ENCODE peak calls at places on chromosomes 4 and X, in six cellular contexts. L, D, P, T, E and W are unnamed samples.

GRCh38 chr4:73593631-73594241 is 26.5 kb downstream of the RASSF6 start:
- DNase-seq in D (no peak), L (no peak), E (peak; percentile 43), T (no peak), P (no peak), W (no peak)

GRCh38 chr4:150242820-150243458 is 164.7 kb downstream of the DCLK2 start:
- DNase-seq in P (no peak), E (peak; percentile 66), L (no peak), D (no peak), T (no peak), W (peak; percentile 46)

GRCh38 chr4:19729873-19730735 is 521.6 kb upstream of the SLIT2 start:
- DNase-seq in T (no peak), E (no peak), D (no peak), P (no peak), L (no peak), W (no peak)

GRCh38 chr4:52659722-52660261 is 691 bp upstream of the USP46 start:
- DNase-seq in E (peak; percentile 39), P (peak; percentile 68), L (no peak), T (peak; percentile 87), D (no peak), W (peak; percentile 66)

GRCh38 chr4:11914406-11914805 is 485.7 kb upstream of the HS3ST1 start:
- DNase-seq in T (no peak), P (no peak), L (no peak), E (no peak), D (no peak), W (no peak)

GRCh38 chr4:118139241-118139640 is 105.0 kb downstream of the NDST3 start:
- DNase-seq in T (no peak), D (no peak), P (no peak), E (no peak), L (no peak), W (no peak)

GRCh38 chrX:154748712-154749339 is 2.1 kb downstream of the GAB3 start:
- DNase-seq in L (peak; percentile 19), E (peak; percentile 61), T (no peak), P (no peak), D (no peak), W (peak; percentile 46)

GRCh38 chrX:150664290-150664689 is 28.9 kb upstream of the MTMR1 start:
- DNase-seq in T (no peak), L (no peak), P (no peak), D (no peak), E (peak; percentile 2), W (peak; percentile 67)

GRCh38 chr4:8724436-8725070 is 132.0 kb downstream of the CPZ start:
- DNase-seq in T (peak; percentile 58), P (peak; percentile 3), D (no peak), L (no peak), E (no peak), W (peak; percentile 1)

GRCh38 chrX:39576081-39576701 is 521.6 kb downstream of the BCOR start:
- DNase-seq in D (no peak), P (no peak), T (no peak), L (no peak), E (peak; percentile 20), W (no peak)

GRCh38 chr4:13544556-13545393 is 467 bp upstream of the NKX3-2 start:
- DNase-seq in T (peak; percentile 84), L (no peak), P (peak; percentile 81), E (peak; percentile 86), D (no peak), W (peak; percentile 79)

GRCh38 chrX:133538148-133538547 is 122.9 kb upstream of the GPC4 start:
- DNase-seq in P (no peak), D (no peak), L (no peak), E (peak; percentile 69), T (no peak), W (no peak)

GRCh38 chr4:186201535-186202230 is 10.3 kb downstream of the CYP4V2 start:
- DNase-seq in E (peak; percentile 57), D (no peak), L (peak; percentile 48), P (peak; percentile 71), T (peak; percentile 87), W (peak; percentile 33)

GRCh38 chrX:102746134-102746584 is 25.6 kb downstream of the GPRASP3 start:
- DNase-seq in D (no peak), P (peak; percentile 35), T (peak; percentile 84), L (no peak), E (peak; percentile 42), W (peak; percentile 21)

GRCh38 chr4:159360549-159360948 is 257.7 kb downstream of the RAPGEF2 start:
- DNase-seq in D (peak; percentile 48), E (no peak), P (no peak), L (no peak), T (no peak), W (no peak)

GRCh38 chr4:60502733-60503132 is 697.4 kb upstream of the ADGRL3 start:
- DNase-seq in P (no peak), D (no peak), L (no peak), T (no peak), E (no peak), W (no peak)

GRCh38 chrX:10356979-10357378 is 200.2 kb downstream of the CLCN4 start:
- DNase-seq in E (no peak), L (no peak), D (no peak), T (no peak), P (no peak), W (no peak)
- H3K9me3 ChIP-seq in E (no peaks in the 10 kb centered on the region), L (no peaks in the 10 kb centered on the region), D (no peaks in the 10 kb centered on the region), T (no peaks in the 10 kb centered on the region), P (no peaks in the 10 kb centered on the region), W (no peaks in the 10 kb centered on the region)

DNA sequence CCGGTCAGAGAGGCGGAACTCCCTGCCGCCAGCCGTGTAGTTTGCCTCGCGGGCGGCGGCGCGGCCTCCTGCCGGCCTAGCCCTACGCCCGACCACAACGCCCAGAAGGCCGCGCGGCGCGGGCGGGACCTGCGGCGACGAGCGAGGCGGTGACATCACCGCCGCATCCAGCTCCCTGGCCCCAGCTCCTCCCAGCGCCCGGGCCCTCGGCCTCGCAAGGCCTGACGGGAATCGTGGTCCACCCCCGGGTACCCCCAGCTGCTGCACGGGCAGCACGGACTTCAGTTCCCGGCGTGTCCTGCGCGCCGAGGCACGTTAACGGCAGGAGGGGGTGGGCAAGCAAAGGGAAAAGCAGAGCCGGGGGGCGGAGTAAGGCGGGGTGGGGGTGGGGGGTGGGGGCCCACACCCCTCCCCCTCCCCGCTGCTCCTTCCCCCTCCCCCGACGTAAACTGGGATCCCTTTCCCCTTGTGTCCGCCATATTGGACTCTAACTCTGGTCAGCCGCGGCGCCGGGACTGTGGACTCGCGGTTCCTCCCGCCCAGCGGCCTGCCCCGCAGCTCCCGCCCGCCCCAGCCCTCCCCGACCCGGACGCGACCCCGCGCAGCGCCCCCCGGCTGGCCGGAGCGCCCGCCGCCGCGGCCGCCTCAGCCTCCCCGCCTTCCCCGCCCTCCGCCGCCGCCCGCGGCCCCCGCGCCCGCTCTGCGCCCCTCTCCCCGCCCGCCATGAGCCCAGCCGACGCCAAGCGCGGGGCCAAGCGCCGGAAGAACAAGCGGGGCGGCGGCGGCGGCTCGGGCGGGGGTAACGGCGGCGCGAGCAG is at the start of gene FAM193A:
- DNase-seq in D (peak; percentile 89), E (peak; percentile 99), T (peak; percentile 100), L (peak; percentile 98), P (peak; percentile 99), W (peak; percentile 99)
- H3K27me3 ChIP-seq in D (no peaks in the 10 kb centered on the region), E (no peaks in the 10 kb centered on the region), T (no peaks in the 10 kb centered on the region), L (no peaks in the 10 kb centered on the region), P (no peaks in the 10 kb centered on the region), W (no peaks in the 10 kb centered on the region)

GRCh38 chr4:190016369-190017289 is 10.4 kb downstream of the FRG2 start:
- DNase-seq in L (no peak), T (peak; percentile 54), P (no peak), D (no peak), E (no peak), W (no peak)
- H3K9me3 ChIP-seq in L (no peaks in the 10 kb centered on the region), T (no peaks in the 10 kb centered on the region), P (no peaks in the 10 kb centered on the region), D (peaks cover 4% of the 10 kb centered on the region), E (no peaks in the 10 kb centered on the region), W (no peaks in the 10 kb centered on the region)

GRCh38 chrX:32618154-32618553 is 593.2 kb downstream of the DMD start:
- DNase-seq in T (no peak), P (no peak), E (no peak), L (no peak), D (no peak), W (no peak)

GRCh38 chrX:32614707-32615106 is 596.6 kb downstream of the DMD start:
- DNase-seq in P (no peak), T (no peak), D (no peak), E (no peak), L (no peak), W (no peak)
- H3K27me3 ChIP-seq in P (no peaks in the 10 kb centered on the region), T (no peaks in the 10 kb centered on the region), D (no peaks in the 10 kb centered on the region), E (no peaks in the 10 kb centered on the region), L (no peaks in the 10 kb centered on the region), W (no peaks in the 10 kb centered on the region)

GRCh38 chr4:163194593-163194992 is 27.9 kb upstream of the NAF1 start:
- DNase-seq in T (no peak), E (no peak), P (no peak), D (no peak), L (no peak), W (no peak)

GRCh38 chr4:163191999-163192398 is 25.3 kb upstream of the NAF1 start:
- DNase-seq in T (no peak), P (no peak), D (no peak), E (no peak), L (no peak), W (no peak)

GRCh38 chr4:163196904-163197505 is 30.3 kb upstream of the NAF1 start:
- DNase-seq in E (no peak), P (no peak), T (no peak), D (no peak), L (no peak), W (no peak)

GRCh38 chr4:163195247-163195765 is 28.6 kb upstream of the NAF1 start:
- DNase-seq in E (no peak), L (no peak), D (no peak), T (no peak), P (no peak), W (peak; percentile 62)

GRCh38 chr4:163193717-163194116 is 27.0 kb upstream of the NAF1 start:
- DNase-seq in D (no peak), P (no peak), E (no peak), L (no peak), T (no peak), W (no peak)
- H3K9me3 ChIP-seq in D (peaks cover 2% of the 10 kb centered on the region), P (peaks cover 22% of the 10 kb centered on the region), E (no peaks in the 10 kb centered on the region), L (peaks cover 52% of the 10 kb centered on the region), T (peaks cover 9% of the 10 kb centered on the region), W (no peaks in the 10 kb centered on the region)

GRCh38 chr4:100590308-100590707 is 72.5 kb upstream of the EMCN start:
- DNase-seq in L (no peak), P (no peak), T (no peak), D (no peak), E (no peak), W (no peak)

GRCh38 chr4:100588076-100588475 is 70.3 kb upstream of the EMCN start:
- DNase-seq in D (no peak), T (no peak), P (no peak), E (no peak), L (no peak), W (no peak)

GRCh38 chr4:100593933-100594332 is 76.1 kb upstream of the EMCN start:
- DNase-seq in P (no peak), L (no peak), E (no peak), D (no peak), T (no peak), W (peak; percentile 18)

GRCh38 chr4:100591156-100591876 is 73.5 kb upstream of the EMCN start:
- DNase-seq in E (peak; percentile 61), D (no peak), P (no peak), T (no peak), L (no peak), W (peak; percentile 46)
- H3K27me3 ChIP-seq in E (no peaks in the 10 kb centered on the region), D (no peaks in the 10 kb centered on the region), P (no peaks in the 10 kb centered on the region), T (no peaks in the 10 kb centered on the region), L (peaks cover 4% of the 10 kb centered on the region), W (no peaks in the 10 kb centered on the region)

GRCh38 chrX:47960400-47960799 is 43.4 kb downstream of the ZNF182 start:
- DNase-seq in L (no peak), T (no peak), D (no peak), E (no peak), P (no peak), W (no peak)
- H3K9me3 ChIP-seq in L (no peaks in the 10 kb centered on the region), T (no peaks in the 10 kb centered on the region), D (peaks cover 4% of the 10 kb centered on the region), E (no peaks in the 10 kb centered on the region), P (no peaks in the 10 kb centered on the region), W (no peaks in the 10 kb centered on the region)